ENCODE peak calls at places on chromosomes 11 and 22, in seven cellular contexts. N, U, X, W, K, Z and P are unnamed samples.
A peak's percentile ranks its signal among the peaks of the same experiment; 100 is the strongest.

GRCh38 chr11:76801736-76802135 is 18.6 kb downstream of the TSKU start:
- DNase-seq in X (peak; percentile 12), Z (no peak), K (no peak), N (no peak), U (no peak), W (no peak), P (no peak)

GRCh38 chr11:119551726-119552510 is 128.9 kb upstream of the THY1 start:
- DNase-seq in X (no peak), Z (no peak), W (no peak), U (no peak), K (no peak), N (peak; percentile 17), P (no peak)

GRCh38 chr11:68007498-68008380 is 2.4 kb upstream of the ALDH3B1 start:
- DNase-seq in N (no peak), X (no peak), Z (no peak), W (peak; percentile 57), K (no peak), U (no peak), P (no peak)

GRCh38 chr22:32596471-32596870 is 121.9 kb downstream of the FBXO7 start:
- DNase-seq in N (no peak), U (no peak), W (no peak), X (no peak), K (no peak), Z (no peak), P (no peak)

GRCh38 chr22:49968313-49968830 is 7.8 kb downstream of the PIM3 start:
- DNase-seq in K (no peak), W (peak; percentile 71), N (peak; percentile 53), Z (no peak), U (peak; percentile 54), X (no peak), P (peak; percentile 53)

GRCh38 chr11:75654314-75654713 is 14.5 kb downstream of the MAP6 start:
- DNase-seq in W (no peak), N (no peak), U (no peak), K (no peak), Z (no peak), X (no peak), P (no peak)

GRCh38 chr22:39518996-39519680 is 1.2 kb upstream of the ATF4 start:
- DNase-seq in U (peak; percentile 78), X (peak; percentile 17), N (no peak), Z (no peak), K (peak; percentile 55), W (no peak), P (peak; percentile 71)

GRCh38 chr11:85590848-85591483 is 36.2 kb downstream of the DLG2 start:
- DNase-seq in X (peak; percentile 35), W (no peak), N (no peak), K (peak; percentile 43), Z (no peak), U (no peak), P (peak; percentile 1)

GRCh38 chr22:22591348-22592299 is 32.6 kb upstream of the PRAME start:
- DNase-seq in U (no peak), X (no peak), W (no peak), K (no peak), N (no peak), Z (no peak), P (no peak)

GRCh38 chr11:57124912-57125311 is 56.8 kb upstream of the LRRC55 start:
- DNase-seq in K (no peak), Z (no peak), U (no peak), X (no peak), W (no peak), N (no peak), P (no peak)

GRCh38 chr11:66061268-66061667 is 8.8 kb upstream of the PACS1 start:
- DNase-seq in X (no peak), N (no peak), W (peak; percentile 0), K (no peak), U (no peak), Z (no peak), P (no peak)

GRCh38 chr11:65047581-65048422 is 6.8 kb downstream of the SAC3D1 start:
- DNase-seq in X (no peak), W (no peak), N (no peak), Z (peak; percentile 16), K (no peak), U (peak; percentile 65), P (peak; percentile 93)

GRCh38 chr11:58513747-58514367 is 6.0 kb upstream of the OR5B21 start:
- DNase-seq in W (no peak), Z (no peak), K (peak; percentile 52), U (no peak), N (peak; percentile 88), X (peak; percentile 28), P (peak; percentile 31)

GRCh38 chr22:29788339-29789279 is 21.4 kb downstream of the UQCR10 start:
- DNase-seq in N (no peak), U (no peak), X (no peak), W (no peak), Z (no peak), K (no peak), P (no peak)

GRCh38 chr11:122170815-122171475 is 54.9 kb upstream of the BLID start:
- DNase-seq in K (no peak), Z (no peak), N (no peak), X (no peak), U (no peak), W (no peak), P (no peak)

GRCh38 chr11:83172551-83172950 is 15.6 kb downstream of the PCF11 start:
- DNase-seq in W (no peak), U (no peak), K (no peak), X (no peak), N (no peak), Z (no peak), P (no peak)